ENCODE peak calls at places on chromosomes 12 and 14, in ten cellular contexts. G, T, W, Y, P, H, Q, I, U and K are unnamed samples.

GRCh38 chr12:123150273-123150803 is 552 bp downstream of the PITPNM2 start:
- DNase-seq in G (peak), T (no peak), W (peak), Y (peak), P (peak), H (no peak), Q (peak), I (peak), U (no peak), K (peak)

GRCh38 chr14:67574806-67575205 is 25.3 kb downstream of the PIGH start:
- DNase-seq in G (no peak), T (no peak), W (peak), Y (no peak), P (no peak), H (no peak), Q (no peak), I (no peak), U (no peak), K (no peak)

GRCh38 chr12:127588224-127588623 is 678.7 kb upstream of the TMEM132C start:
- DNase-seq in G (no peak), T (peak), W (no peak), Y (no peak), P (no peak), H (no peak), Q (no peak), I (no peak), U (no peak), K (no peak)

GRCh38 chr14:32137313-32137712 is 60.2 kb downstream of the ARHGAP5 start:
- DNase-seq in G (no peak), T (no peak), W (no peak), Y (no peak), P (no peak), H (no peak), Q (no peak), I (no peak), U (no peak), K (no peak)

GRCh38 chr14:71467419-71467818 is 464.8 kb upstream of the RGS6 start:
- DNase-seq in G (no peak), T (no peak), W (no peak), Y (no peak), P (no peak), H (no peak), Q (no peak), I (no peak), U (no peak), K (no peak)

GRCh38 chr12:91396296-91396695 is 213.7 kb upstream of the DCN start:
- DNase-seq in G (no peak), T (no peak), W (no peak), Y (no peak), P (no peak), H (no peak), Q (no peak), I (no peak), U (no peak), K (no peak)

GRCh38 chr12:23523339-23523738 is 426.1 kb downstream of the SOX5 start:
- DNase-seq in G (no peak), T (no peak), W (no peak), Y (no peak), P (no peak), H (no peak), Q (no peak), I (no peak), U (no peak), K (no peak)

GRCh38 chr12:93016752-93017350 is 87.8 kb upstream of the EEA1 start:
- DNase-seq in G (no peak), T (no peak), W (no peak), Y (no peak), P (no peak), H (no peak), Q (no peak), I (no peak), U (peak), K (no peak)

GRCh38 chr12:113116875-113117274 is 18.7 kb downstream of the RASAL1 start:
- DNase-seq in G (no peak), T (no peak), W (no peak), Y (no peak), P (no peak), H (no peak), Q (no peak), I (no peak), U (no peak), K (no peak)

GRCh38 chr12:12736759-12737676 is 19.9 kb downstream of the CDKN1B start:
- DNase-seq in G (peak), T (no peak), W (no peak), Y (no peak), P (no peak), H (no peak), Q (no peak), I (peak), U (no peak), K (no peak)

GRCh38 chr14:102848830-102849521 is 71.7 kb downstream of the TRAF3 start:
- DNase-seq in G (no peak), T (peak), W (peak), Y (no peak), P (peak), H (peak), Q (peak), I (no peak), U (no peak), K (no peak)

DNA sequence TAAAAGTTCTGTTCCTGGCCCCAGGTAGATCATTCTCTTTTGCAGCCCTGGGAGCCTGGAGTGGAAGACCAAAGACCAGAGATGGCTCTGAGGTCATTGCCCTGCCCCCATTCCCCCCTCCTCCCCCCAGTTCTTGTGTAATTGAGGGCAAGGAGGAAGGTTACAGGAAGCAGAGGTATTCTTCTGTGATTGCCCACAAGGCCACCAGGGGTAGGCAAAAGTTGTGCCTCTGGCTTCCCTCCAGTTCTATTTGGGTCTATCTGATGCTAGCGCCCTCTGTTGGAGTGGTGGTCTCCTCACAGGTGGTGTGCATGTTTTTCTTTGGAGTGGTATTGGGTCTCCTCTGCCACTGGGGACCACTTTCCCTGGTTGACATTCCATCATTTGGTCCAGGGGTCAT is 41.2 kb upstream of the CRY1 start:
- DNase-seq in G (no peak), T (no peak), W (no peak), Y (no peak), P (no peak), H (no peak), Q (no peak), I (peak), U (peak), K (no peak)
- TF ChIP-seq CTCF in G (no peak), T (no peak), W (no peak), Y (no peak), P (no peak), H (no peak), Q (no peak), I (peak), U (peak), K (peak)

GRCh38 chr12:131829351-131829794 is 1.2 kb downstream of the MMP17 start:
- DNase-seq in G (no peak), T (no peak), W (peak), Y (no peak), P (no peak), H (no peak), Q (no peak), I (peak), U (no peak), K (no peak)

GRCh38 chr12:131828671-131829350 is 618 bp downstream of the MMP17 start:
- DNase-seq in G (no peak), T (no peak), W (no peak), Y (no peak), P (no peak), H (no peak), Q (no peak), I (no peak), U (no peak), K (no peak)

GRCh38 chr12:131829795-131830334 is 1.7 kb downstream of the MMP17 start:
- DNase-seq in G (no peak), T (no peak), W (peak), Y (no peak), P (no peak), H (no peak), Q (no peak), I (peak), U (no peak), K (no peak)

GRCh38 chr12:131826064-131826928 is 1.9 kb upstream of the MMP17 start:
- DNase-seq in G (no peak), T (no peak), W (no peak), Y (no peak), P (no peak), H (no peak), Q (no peak), I (peak), U (no peak), K (no peak)

DNA sequence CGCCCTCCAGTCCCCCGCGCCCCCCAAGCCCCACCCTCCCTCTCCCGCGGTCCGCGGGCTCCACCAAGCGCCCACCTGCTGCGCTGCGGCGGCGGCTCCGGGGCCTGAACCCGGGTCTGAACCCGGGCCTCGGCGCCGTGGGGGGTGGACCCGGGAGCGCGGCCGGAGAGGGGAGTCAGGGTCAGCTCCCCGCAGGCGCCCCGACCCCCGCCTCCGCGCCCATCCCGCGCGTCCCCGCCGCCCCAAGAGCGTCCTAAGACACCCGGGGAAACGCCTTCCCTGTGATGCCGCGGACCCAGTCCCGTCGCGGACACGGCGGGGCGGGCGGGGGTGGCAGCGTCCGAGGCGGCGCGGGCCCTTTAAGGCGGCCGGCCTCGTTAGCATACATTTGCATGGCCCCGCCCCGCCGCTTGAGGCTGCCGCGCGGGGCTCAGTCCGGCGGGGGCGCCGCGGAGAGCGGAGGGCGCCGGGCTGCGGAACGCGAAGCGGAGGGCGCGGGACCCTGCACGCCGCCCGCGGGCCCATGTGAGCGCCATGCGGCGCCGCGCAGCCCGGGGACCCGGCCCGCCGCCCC is at the start of gene MMP17:
- DNase-seq in G (no peak), T (peak), W (peak), Y (no peak), P (peak), H (no peak), Q (no peak), I (peak), U (no peak), K (peak)
- TF ChIP-seq POLR2A in G (no peak), T (peak), W (no peak), Y (no peak), P (no peak), H (no peak), Q (no peak), I (peak), U (no peak), K (peak)

GRCh38 chr12:5988659-5989116 is 43.6 kb upstream of the ANO2 start:
- DNase-seq in G (peak), T (peak), W (peak), Y (peak), P (peak), H (peak), Q (peak), I (peak), U (peak), K (peak)
- TF ChIP-seq CTCF in G (peak), T (peak), W (peak), Y (peak), P (peak), H (peak), Q (peak), I (peak), U (peak), K (peak)

GRCh38 chr14:91847693-91848092 is 19.6 kb downstream of the TC2N start:
- DNase-seq in G (no peak), T (no peak), W (no peak), Y (no peak), P (no peak), H (no peak), Q (no peak), I (no peak), U (no peak), K (no peak)

GRCh38 chr14:91843437-91843836 is 23.9 kb downstream of the TC2N start:
- DNase-seq in G (no peak), T (no peak), W (no peak), Y (no peak), P (no peak), H (no peak), Q (no peak), I (no peak), U (no peak), K (no peak)

GRCh38 chr14:91848602-91849001 is 18.7 kb downstream of the TC2N start:
- DNase-seq in G (no peak), T (no peak), W (no peak), Y (no peak), P (no peak), H (no peak), Q (no peak), I (no peak), U (no peak), K (no peak)

GRCh38 chr14:91841065-91841464 is 26.3 kb downstream of the TC2N start:
- DNase-seq in G (no peak), T (no peak), W (no peak), Y (no peak), P (no peak), H (no peak), Q (no peak), I (no peak), U (no peak), K (no peak)

GRCh38 chr14:91845652-91846051 is 21.7 kb downstream of the TC2N start:
- DNase-seq in G (no peak), T (no peak), W (no peak), Y (no peak), P (no peak), H (no peak), Q (no peak), I (no peak), U (no peak), K (no peak)
- TF ChIP-seq POLR2A in G (no peak), T (no peak), W (no peak), Y (no peak), P (no peak), H (no peak), Q (no peak), I (no peak), U (no peak), K (no peak)

DNA sequence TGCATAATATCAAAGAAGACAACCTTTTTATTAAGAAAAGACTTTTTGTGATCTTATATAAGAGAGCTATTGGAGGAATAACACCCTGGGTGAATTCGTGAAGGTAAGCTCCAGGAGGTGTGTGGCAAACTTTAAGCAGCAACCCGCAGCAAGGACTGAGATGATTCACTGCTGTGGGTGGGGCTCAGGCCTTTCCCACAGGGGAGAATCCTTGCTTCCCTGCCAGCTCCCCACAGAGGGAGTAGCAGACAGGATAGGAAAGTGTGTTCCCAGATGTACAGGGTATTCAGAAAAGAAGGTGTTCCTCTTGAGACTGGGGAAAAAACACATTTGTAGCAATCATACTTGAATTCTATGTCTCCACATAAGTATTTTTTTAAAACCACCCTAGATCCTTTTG is 9.2 kb downstream of the NDUFA12 start:
- DNase-seq in G (no peak), T (no peak), W (no peak), Y (no peak), P (no peak), H (no peak), Q (peak), I (no peak), U (no peak), K (no peak)
- TF ChIP-seq CTCF in G (no peak), T (no peak), W (no peak), Y (no peak), P (no peak), H (no peak), Q (no peak), I (no peak), U (no peak), K (no peak)

GRCh38 chr14:94707494-94707893 is 62.4 kb downstream of the GSC start:
- DNase-seq in G (no peak), T (no peak), W (no peak), Y (no peak), P (no peak), H (no peak), Q (no peak), I (no peak), U (no peak), K (no peak)
- TF ChIP-seq POLR2A in G (no peak), T (no peak), W (no peak), Y (no peak), P (no peak), H (no peak), Q (no peak), I (no peak), U (no peak), K (no peak)

DNA sequence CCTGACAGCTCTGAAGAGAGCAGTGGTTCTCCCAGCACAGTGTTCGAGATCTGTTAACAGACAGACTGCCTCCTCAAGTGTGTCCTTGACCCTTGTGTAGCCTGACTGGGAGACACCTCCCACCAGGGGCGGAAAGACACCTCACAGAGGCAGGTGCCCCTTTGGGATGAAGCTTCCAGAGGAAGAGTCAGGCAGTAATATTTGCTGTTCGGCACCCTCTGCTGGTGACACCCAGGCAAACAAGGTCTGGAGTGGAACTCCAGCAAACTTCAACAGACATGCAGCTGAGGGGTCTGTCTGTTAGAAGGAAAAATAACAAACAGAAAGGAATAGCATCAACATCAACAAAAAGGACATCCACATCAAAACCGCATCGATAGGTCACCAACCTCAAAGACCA is 21.6 kb upstream of the ABCC9 start:
- DNase-seq in G (no peak), T (no peak), W (no peak), Y (no peak), P (no peak), H (no peak), Q (peak), I (no peak), U (no peak), K (peak)
- TF ChIP-seq CTCF in G (no peak), T (no peak), W (no peak), Y (no peak), P (no peak), H (no peak), Q (peak), I (peak), U (no peak), K (peak)

GRCh38 chr12:110281549-110282342 is 699 bp downstream of the ATP2A2 start:
- DNase-seq in G (peak), T (peak), W (peak), Y (peak), P (peak), H (peak), Q (peak), I (peak), U (no peak), K (peak)
- TF ChIP-seq POLR2A in G (no peak), T (no peak), W (no peak), Y (no peak), P (peak), H (no peak), Q (peak), I (peak), U (no peak), K (no peak)